ENCODE peak calls at places on chromosomes 13 and 19, in ten cellular contexts. One of them, this sample, is unnamed.

GRCh38 chr13:109385161-109385560 is 401.2 kb downstream of the IRS2 start:
- DNase-seq in cardiac fibroblast: peak; percentile 44
- DNase-seq in T1000: peak; percentile 40
- DNase-seq in hepatic stellate cell: no peak
- DNase-seq in WTC11: no peak
- DNase-seq in aorta: no peak
- DNase-seq in AG10803: peak; percentile 58
- DNase-seq in stimulated activated CD4-positive, alpha-beta T cell treated with anti-CD3 and anti-CD28 coated beads, Interleukin-1b, Interleukin-23, amount 100 ng/mL, for 24 hours: no peak
- DNase-seq in Daoy: peak; percentile 38
- DNase-seq in colonic mucosa: no peak
- DNase-seq in this sample: no peak

GRCh38 chr13:75803175-75803611 is 167.1 kb downstream of the LMO7 start:
- DNase-seq in aorta: no peak
- DNase-seq in hepatic stellate cell: no peak
- DNase-seq in WTC11: peak; percentile 55
- DNase-seq in Daoy: no peak
- DNase-seq in stimulated activated CD4-positive, alpha-beta T cell treated with anti-CD3 and anti-CD28 coated beads, Interleukin-1b, Interleukin-23, amount 100 ng/mL, for 24 hours: no peak
- DNase-seq in T1000: no peak
- DNase-seq in colonic mucosa: peak; percentile 44
- DNase-seq in AG10803: no peak
- DNase-seq in cardiac fibroblast: no peak
- DNase-seq in this sample: no peak

GRCh38 chr19:4376991-4377781 is 23.2 kb downstream of the SH3GL1 start:
- DNase-seq in colonic mucosa: no peak
- DNase-seq in Daoy: peak; percentile 57
- DNase-seq in T1000: no peak
- DNase-seq in stimulated activated CD4-positive, alpha-beta T cell treated with anti-CD3 and anti-CD28 coated beads, Interleukin-1b, Interleukin-23, amount 100 ng/mL, for 24 hours: no peak
- DNase-seq in hepatic stellate cell: no peak
- DNase-seq in cardiac fibroblast: no peak
- DNase-seq in aorta: no peak
- DNase-seq in AG10803: peak; percentile 46
- DNase-seq in WTC11: no peak
- DNase-seq in this sample: no peak

GRCh38 chr13:33355470-33355869 is 69.9 kb upstream of the STARD13 start:
- DNase-seq in stimulated activated CD4-positive, alpha-beta T cell treated with anti-CD3 and anti-CD28 coated beads, Interleukin-1b, Interleukin-23, amount 100 ng/mL, for 24 hours: no peak
- DNase-seq in Daoy: no peak
- DNase-seq in colonic mucosa: no peak
- DNase-seq in aorta: no peak
- DNase-seq in AG10803: peak; percentile 84
- DNase-seq in hepatic stellate cell: no peak
- DNase-seq in T1000: no peak
- DNase-seq in cardiac fibroblast: peak; percentile 75
- DNase-seq in WTC11: no peak
- DNase-seq in this sample: no peak

GRCh38 chr19:16085115-16085514 is 8.8 kb downstream of the TPM4 start:
- DNase-seq in hepatic stellate cell: no peak
- DNase-seq in colonic mucosa: no peak
- DNase-seq in aorta: no peak
- DNase-seq in Daoy: no peak
- DNase-seq in cardiac fibroblast: no peak
- DNase-seq in T1000: no peak
- DNase-seq in WTC11: no peak
- DNase-seq in stimulated activated CD4-positive, alpha-beta T cell treated with anti-CD3 and anti-CD28 coated beads, Interleukin-1b, Interleukin-23, amount 100 ng/mL, for 24 hours: no peak
- DNase-seq in AG10803: peak; percentile 54
- DNase-seq in this sample: no peak

GRCh38 chr19:55304279-55304978 is 20.6 kb downstream of the BRSK1 start:
- DNase-seq in colonic mucosa: no peak
- DNase-seq in stimulated activated CD4-positive, alpha-beta T cell treated with anti-CD3 and anti-CD28 coated beads, Interleukin-1b, Interleukin-23, amount 100 ng/mL, for 24 hours: no peak
- DNase-seq in WTC11: peak; percentile 81
- DNase-seq in T1000: no peak
- DNase-seq in cardiac fibroblast: peak; percentile 59
- DNase-seq in Daoy: peak; percentile 52
- DNase-seq in AG10803: peak; percentile 33
- DNase-seq in hepatic stellate cell: no peak
- DNase-seq in aorta: no peak
- DNase-seq in this sample: peak; percentile 82

GRCh38 chr19:18167975-18168645 is 5.5 kb upstream of the IFI30 start:
- DNase-seq in Daoy: peak; percentile 45
- DNase-seq in AG10803: no peak
- DNase-seq in colonic mucosa: no peak
- DNase-seq in hepatic stellate cell: peak; percentile 86
- DNase-seq in aorta: no peak
- DNase-seq in T1000: no peak
- DNase-seq in stimulated activated CD4-positive, alpha-beta T cell treated with anti-CD3 and anti-CD28 coated beads, Interleukin-1b, Interleukin-23, amount 100 ng/mL, for 24 hours: no peak
- DNase-seq in cardiac fibroblast: peak; percentile 47
- DNase-seq in WTC11: peak; percentile 71
- DNase-seq in this sample: peak; percentile 90

GRCh38 chr19:38270587-38271167 is 6.3 kb downstream of the SPINT2 start:
- DNase-seq in stimulated activated CD4-positive, alpha-beta T cell treated with anti-CD3 and anti-CD28 coated beads, Interleukin-1b, Interleukin-23, amount 100 ng/mL, for 24 hours: no peak
- DNase-seq in T1000: peak; percentile 72
- DNase-seq in hepatic stellate cell: peak; percentile 56
- DNase-seq in Daoy: peak; percentile 86
- DNase-seq in WTC11: no peak
- DNase-seq in aorta: no peak
- DNase-seq in cardiac fibroblast: peak; percentile 32
- DNase-seq in AG10803: no peak
- DNase-seq in colonic mucosa: no peak
- DNase-seq in this sample: no peak

GRCh38 chr19:56966225-56966696 is 125.7 kb upstream of the PEG3 start:
- DNase-seq in colonic mucosa: no peak
- DNase-seq in T1000: no peak
- DNase-seq in Daoy: peak; percentile 40
- DNase-seq in hepatic stellate cell: no peak
- DNase-seq in AG10803: no peak
- DNase-seq in aorta: no peak
- DNase-seq in WTC11: no peak
- DNase-seq in stimulated activated CD4-positive, alpha-beta T cell treated with anti-CD3 and anti-CD28 coated beads, Interleukin-1b, Interleukin-23, amount 100 ng/mL, for 24 hours: no peak
- DNase-seq in cardiac fibroblast: no peak
- DNase-seq in this sample: no peak

GRCh38 chr13:23433171-23434153 is at the start of gene SACS:
- DNase-seq in colonic mucosa: no peak
- DNase-seq in AG10803: peak; percentile 55
- DNase-seq in stimulated activated CD4-positive, alpha-beta T cell treated with anti-CD3 and anti-CD28 coated beads, Interleukin-1b, Interleukin-23, amount 100 ng/mL, for 24 hours: no peak
- DNase-seq in hepatic stellate cell: peak; percentile 61
- DNase-seq in Daoy: peak; percentile 56
- DNase-seq in T1000: no peak
- DNase-seq in aorta: no peak
- DNase-seq in cardiac fibroblast: peak; percentile 65
- DNase-seq in WTC11: peak; percentile 82
- DNase-seq in this sample: no peak

GRCh38 chr19:45716314-45717130 is 14.2 kb downstream of the FBXO46 start:
- DNase-seq in T1000: no peak
- DNase-seq in colonic mucosa: peak; percentile 44
- DNase-seq in aorta: no peak
- DNase-seq in stimulated activated CD4-positive, alpha-beta T cell treated with anti-CD3 and anti-CD28 coated beads, Interleukin-1b, Interleukin-23, amount 100 ng/mL, for 24 hours: no peak
- DNase-seq in AG10803: peak; percentile 31
- DNase-seq in Daoy: peak; percentile 24
- DNase-seq in cardiac fibroblast: peak; percentile 38
- DNase-seq in WTC11: no peak
- DNase-seq in hepatic stellate cell: peak; percentile 38
- DNase-seq in this sample: peak; percentile 54

GRCh38 chr13:32021785-32022184 is 9.8 kb upstream of the FRY start:
- DNase-seq in hepatic stellate cell: no peak
- DNase-seq in aorta: no peak
- DNase-seq in WTC11: no peak
- DNase-seq in T1000: no peak
- DNase-seq in cardiac fibroblast: no peak
- DNase-seq in colonic mucosa: no peak
- DNase-seq in Daoy: peak; percentile 8
- DNase-seq in AG10803: peak; percentile 22
- DNase-seq in stimulated activated CD4-positive, alpha-beta T cell treated with anti-CD3 and anti-CD28 coated beads, Interleukin-1b, Interleukin-23, amount 100 ng/mL, for 24 hours: no peak
- DNase-seq in this sample: no peak

GRCh38 chr19:42178791-42179500 is 38.5 kb downstream of the DEDD2 start:
- DNase-seq in hepatic stellate cell: no peak
- DNase-seq in AG10803: no peak
- DNase-seq in stimulated activated CD4-positive, alpha-beta T cell treated with anti-CD3 and anti-CD28 coated beads, Interleukin-1b, Interleukin-23, amount 100 ng/mL, for 24 hours: no peak
- DNase-seq in colonic mucosa: no peak
- DNase-seq in aorta: no peak
- DNase-seq in cardiac fibroblast: no peak
- DNase-seq in T1000: no peak
- DNase-seq in Daoy: no peak
- DNase-seq in WTC11: peak; percentile 73
- DNase-seq in this sample: peak; percentile 68

GRCh38 chr13:111122056-111122455 is 6.9 kb downstream of the ARHGEF7 start:
- DNase-seq in WTC11: no peak
- DNase-seq in T1000: no peak
- DNase-seq in hepatic stellate cell: no peak
- DNase-seq in AG10803: no peak
- DNase-seq in stimulated activated CD4-positive, alpha-beta T cell treated with anti-CD3 and anti-CD28 coated beads, Interleukin-1b, Interleukin-23, amount 100 ng/mL, for 24 hours: no peak
- DNase-seq in colonic mucosa: no peak
- DNase-seq in Daoy: no peak
- DNase-seq in cardiac fibroblast: no peak
- DNase-seq in aorta: peak; percentile 71
- DNase-seq in this sample: no peak

GRCh38 chr19:6221878-6222746 is 57.7 kb downstream of the MLLT1 start:
- DNase-seq in stimulated activated CD4-positive, alpha-beta T cell treated with anti-CD3 and anti-CD28 coated beads, Interleukin-1b, Interleukin-23, amount 100 ng/mL, for 24 hours: no peak
- DNase-seq in hepatic stellate cell: no peak
- DNase-seq in WTC11: no peak
- DNase-seq in colonic mucosa: no peak
- DNase-seq in Daoy: no peak
- DNase-seq in AG10803: no peak
- DNase-seq in aorta: peak; percentile 74
- DNase-seq in cardiac fibroblast: no peak
- DNase-seq in T1000: no peak
- DNase-seq in this sample: no peak

GRCh38 chr13:60019119-60019993 is 144.4 kb downstream of the DIAPH3 start:
- DNase-seq in T1000: no peak
- DNase-seq in stimulated activated CD4-positive, alpha-beta T cell treated with anti-CD3 and anti-CD28 coated beads, Interleukin-1b, Interleukin-23, amount 100 ng/mL, for 24 hours: no peak
- DNase-seq in AG10803: peak; percentile 11
- DNase-seq in colonic mucosa: no peak
- DNase-seq in cardiac fibroblast: peak; percentile 40
- DNase-seq in Daoy: no peak
- DNase-seq in hepatic stellate cell: no peak
- DNase-seq in WTC11: no peak
- DNase-seq in aorta: no peak
- DNase-seq in this sample: peak; percentile 44

GRCh38 chr19:18386543-18387251 is 739 bp downstream of the GDF15 start:
- DNase-seq in WTC11: no peak
- DNase-seq in T1000: no peak
- DNase-seq in AG10803: peak; percentile 91
- DNase-seq in colonic mucosa: peak; percentile 82
- DNase-seq in aorta: no peak
- DNase-seq in Daoy: no peak
- DNase-seq in hepatic stellate cell: peak; percentile 50
- DNase-seq in stimulated activated CD4-positive, alpha-beta T cell treated with anti-CD3 and anti-CD28 coated beads, Interleukin-1b, Interleukin-23, amount 100 ng/mL, for 24 hours: no peak
- DNase-seq in cardiac fibroblast: no peak
- DNase-seq in this sample: no peak

GRCh38 chr19:18912933-18913332 is 6.3 kb downstream of the COPE start:
- DNase-seq in aorta: no peak
- DNase-seq in T1000: no peak
- DNase-seq in stimulated activated CD4-positive, alpha-beta T cell treated with anti-CD3 and anti-CD28 coated beads, Interleukin-1b, Interleukin-23, amount 100 ng/mL, for 24 hours: no peak
- DNase-seq in WTC11: no peak
- DNase-seq in colonic mucosa: no peak
- DNase-seq in AG10803: no peak
- DNase-seq in cardiac fibroblast: no peak
- DNase-seq in Daoy: no peak
- DNase-seq in hepatic stellate cell: no peak
- DNase-seq in this sample: no peak

GRCh38 chr19:10238172-10238783 is 7.1 kb upstream of the S1PR2 start:
- DNase-seq in hepatic stellate cell: peak; percentile 75
- DNase-seq in stimulated activated CD4-positive, alpha-beta T cell treated with anti-CD3 and anti-CD28 coated beads, Interleukin-1b, Interleukin-23, amount 100 ng/mL, for 24 hours: no peak
- DNase-seq in aorta: no peak
- DNase-seq in colonic mucosa: peak; percentile 69
- DNase-seq in WTC11: no peak
- DNase-seq in T1000: no peak
- DNase-seq in cardiac fibroblast: peak; percentile 81
- DNase-seq in Daoy: peak; percentile 78
- DNase-seq in AG10803: peak; percentile 91
- DNase-seq in this sample: peak; percentile 81

GRCh38 chr13:100124265-100124664 is 35.4 kb downstream of the PCCA start:
- DNase-seq in cardiac fibroblast: peak; percentile 50
- DNase-seq in T1000: no peak
- DNase-seq in WTC11: no peak
- DNase-seq in Daoy: no peak
- DNase-seq in colonic mucosa: no peak
- DNase-seq in aorta: no peak
- DNase-seq in stimulated activated CD4-positive, alpha-beta T cell treated with anti-CD3 and anti-CD28 coated beads, Interleukin-1b, Interleukin-23, amount 100 ng/mL, for 24 hours: no peak
- DNase-seq in AG10803: peak; percentile 6
- DNase-seq in hepatic stellate cell: no peak
- DNase-seq in this sample: no peak

GRCh38 chr19:54047626-54048025 is 16.1 kb downstream of the VSTM1 start:
- DNase-seq in hepatic stellate cell: no peak
- DNase-seq in T1000: no peak
- DNase-seq in aorta: no peak
- DNase-seq in stimulated activated CD4-positive, alpha-beta T cell treated with anti-CD3 and anti-CD28 coated beads, Interleukin-1b, Interleukin-23, amount 100 ng/mL, for 24 hours: no peak
- DNase-seq in WTC11: no peak
- DNase-seq in AG10803: no peak
- DNase-seq in Daoy: no peak
- DNase-seq in colonic mucosa: no peak
- DNase-seq in cardiac fibroblast: no peak
- DNase-seq in this sample: no peak

GRCh38 chr13:113958373-113958772 is 15.5 kb downstream of the C13orf46 start:
- DNase-seq in stimulated activated CD4-positive, alpha-beta T cell treated with anti-CD3 and anti-CD28 coated beads, Interleukin-1b, Interleukin-23, amount 100 ng/mL, for 24 hours: no peak
- DNase-seq in aorta: no peak
- DNase-seq in WTC11: no peak
- DNase-seq in AG10803: no peak
- DNase-seq in cardiac fibroblast: no peak
- DNase-seq in colonic mucosa: no peak
- DNase-seq in T1000: no peak
- DNase-seq in Daoy: no peak
- DNase-seq in hepatic stellate cell: no peak
- DNase-seq in this sample: no peak

GRCh38 chr19:45817010-45817724 is 2.1 kb upstream of the RSPH6A start:
- DNase-seq in T1000: peak; percentile 83
- DNase-seq in stimulated activated CD4-positive, alpha-beta T cell treated with anti-CD3 and anti-CD28 coated beads, Interleukin-1b, Interleukin-23, amount 100 ng/mL, for 24 hours: peak; percentile 99
- DNase-seq in WTC11: peak; percentile 100
- DNase-seq in hepatic stellate cell: peak; percentile 99
- DNase-seq in aorta: peak; percentile 98
- DNase-seq in colonic mucosa: peak; percentile 97
- DNase-seq in cardiac fibroblast: peak; percentile 96
- DNase-seq in Daoy: peak; percentile 95
- DNase-seq in AG10803: peak; percentile 90
- DNase-seq in this sample: peak; percentile 99

This sample was measured in Karpas-422.